ENCODE peak calls at places on chromosome 19, in nine cellular contexts. Y is BJ; S is lung; T is progenitor cell of endocrine pancreas; E is K562; C is tibial artery; Q is Caco-2; B is neural crest cell; H is CD4-positive, alpha-beta T cell. J is an unnamed sample.

GRCh38 chr19:44585371-44586141 is 27.8 kb upstream of the IGSF23 start:
- DNase-seq in Y (no peak), S (no peak), T (no peak), E (no peak), C (no peak), Q (no peak), B (no peak), H (no peak), J (no peak)

GRCh38 chr19:19642506-19643157 is 825 bp downstream of the GMIP start:
- DNase-seq in Y (no peak), S (no peak), T (no peak), E (peak; percentile 47), C (no peak), Q (no peak), B (no peak), H (peak; percentile 21), J (peak; percentile 46)

GRCh38 chr19:18940791-18941627 is at the start of gene HOMER3:
- DNase-seq in Y (no peak), S (peak; percentile 78), T (peak; percentile 86), E (peak; percentile 94), C (peak; percentile 87), Q (peak; percentile 85), B (peak; percentile 84), H (peak; percentile 77), J (peak; percentile 71)

GRCh38 chr19:44905437-44906160 is at the start of gene APOE:
- DNase-seq in Y (no peak), S (no peak), T (no peak), E (peak; percentile 54), C (no peak), Q (peak; percentile 88), B (no peak), H (no peak), J (no peak)

GRCh38 chr19:46394398-46394797 is 19.0 kb downstream of the CCDC8 start:
- DNase-seq in Y (no peak), S (no peak), T (no peak), E (no peak), C (no peak), Q (no peak), B (no peak), H (no peak), J (no peak)

GRCh38 chr19:51473009-51473707 is 5.2 kb upstream of the CEACAM18 start:
- DNase-seq in Y (no peak), S (peak; percentile 82), T (peak; percentile 65), E (peak; percentile 74), C (peak; percentile 81), Q (peak; percentile 86), B (peak; percentile 83), H (peak; percentile 68), J (peak; percentile 73)

GRCh38 chr19:38425810-38426466 is at the start of gene RASGRP4:
- DNase-seq in Y (no peak), S (no peak), T (no peak), E (peak; percentile 76), C (no peak), Q (no peak), B (no peak), H (peak; percentile 6), J (peak; percentile 64)

GRCh38 chr19:18682807-18683108 is 722 bp upstream of the CRTC1 start:
- DNase-seq in Y (no peak), S (no peak), T (no peak), E (no peak), C (no peak), Q (no peak), B (no peak), H (no peak), J (no peak)

GRCh38 chr19:13623686-13624405 is 117.6 kb upstream of the CACNA1A start:
- DNase-seq in Y (no peak), S (no peak), T (no peak), E (no peak), C (peak; percentile 39), Q (no peak), B (no peak), H (no peak), J (no peak)

GRCh38 chr19:49570997-49571676 is 9.2 kb downstream of the NOSIP start:
- DNase-seq in Y (no peak), S (no peak), T (no peak), E (no peak), C (no peak), Q (peak; percentile 47), B (no peak), H (no peak), J (no peak)

GRCh38 chr19:20078696-20079095 is 896 bp downstream of the ZNF90 start:
- DNase-seq in Y (no peak), S (peak; percentile 32), T (no peak), E (no peak), C (peak; percentile 71), Q (peak; percentile 5), B (peak; percentile 9), H (no peak), J (no peak)

GRCh38 chr19:48807590-48808308 is 3.1 kb downstream of the BCAT2 start:
- DNase-seq in Y (no peak), S (no peak), T (no peak), E (peak; percentile 32), C (no peak), Q (peak; percentile 44), B (no peak), H (no peak), J (no peak)

GRCh38 chr19:15466851-15467733 is 2.7 kb upstream of the RASAL3 start:
- DNase-seq in Y (no peak), S (no peak), T (no peak), E (no peak), C (no peak), Q (no peak), B (no peak), H (peak; percentile 59), J (no peak)

GRCh38 chr19:7699003-7699402 is 2.9 kb downstream of the FCER2 start:
- DNase-seq in Y (no peak), S (no peak), T (no peak), E (no peak), C (no peak), Q (no peak), B (no peak), H (no peak), J (no peak)
- TF ChIP-seq CTCF in Y (no peak), S (no peak), T (no peak), E (no peak), C (no peak), Q (no peak), B (no peak), H (no peak), J (no peak)

GRCh38 chr19:57389730-57390598 is at the start of gene ZNF548:
- DNase-seq in Y (peak; percentile 96), S (peak; percentile 95), T (peak; percentile 94), E (peak; percentile 89), C (peak; percentile 98), Q (peak; percentile 88), B (peak; percentile 96), H (peak; percentile 89), J (peak; percentile 98)
- TF ChIP-seq CTCF in Y (peak; percentile 25), S (peak; percentile 1), T (peak; percentile 34), E (peak; percentile 32), C (peak; percentile 50), Q (no peak), B (peak; percentile 49), H (no peak), J (no peak)

DNA sequence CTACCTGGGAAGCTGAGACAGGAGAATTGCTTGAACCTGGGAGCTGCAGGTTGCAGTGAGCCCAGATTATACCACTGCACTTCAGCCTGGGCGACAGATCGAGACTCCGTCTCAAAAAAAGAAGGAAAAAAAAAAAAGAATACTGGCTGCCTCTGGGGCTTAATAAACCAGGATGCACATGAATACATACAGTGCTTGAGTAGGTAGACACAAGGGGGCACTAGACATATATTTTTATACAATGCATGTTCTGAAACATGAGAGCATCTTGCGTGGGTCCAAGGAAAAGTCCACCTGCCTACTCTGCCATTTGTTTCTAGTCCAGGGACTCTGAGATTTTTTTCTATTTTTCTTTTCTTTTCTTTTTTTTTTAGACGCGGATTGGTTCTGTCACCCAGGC is 31.2 kb downstream of the KEAP1 start:
- DNase-seq in Y (no peak), S (no peak), T (no peak), E (peak; percentile 32), C (no peak), Q (peak; percentile 34), B (no peak), H (no peak), J (no peak)
- TF ChIP-seq CTCF in Y (peak; percentile 46), S (no peak), T (peak; percentile 40), E (peak; percentile 32), C (no peak), Q (peak; percentile 12), B (peak; percentile 61), H (peak; percentile 38), J (peak; percentile 39)

GRCh38 chr19:29260477-29261317 is 47.7 kb upstream of the UQCRFS1 start:
- DNase-seq in Y (no peak), S (no peak), T (peak; percentile 23), E (peak; percentile 69), C (no peak), Q (peak; percentile 59), B (peak; percentile 53), H (no peak), J (no peak)
- TF ChIP-seq CTCF in Y (peak; percentile 37), S (no peak), T (peak; percentile 65), E (peak; percentile 65), C (no peak), Q (peak; percentile 43), B (peak; percentile 68), H (no peak), J (peak; percentile 36)

GRCh38 chr19:2719910-2720776 is 1.0 kb downstream of the DIRAS1 start:
- DNase-seq in Y (no peak), S (no peak), T (no peak), E (no peak), C (no peak), Q (no peak), B (peak; percentile 18), H (no peak), J (no peak)
- TF ChIP-seq CTCF in Y (peak; percentile 18), S (no peak), T (peak; percentile 29), E (no peak), C (no peak), Q (no peak), B (no peak), H (no peak), J (no peak)

GRCh38 chr19:33252418-33252962 is 26.8 kb upstream of the SLC7A10 start:
- DNase-seq in Y (no peak), S (no peak), T (no peak), E (no peak), C (no peak), Q (no peak), B (no peak), H (no peak), J (peak; percentile 26)
- TF ChIP-seq CTCF in Y (no peak), S (no peak), T (no peak), E (no peak), C (no peak), Q (no peak), B (no peak), H (no peak), J (no peak)

GRCh38 chr19:17394891-17395415 is 957 bp upstream of the CCDC194 start:
- DNase-seq in Y (no peak), S (no peak), T (no peak), E (peak; percentile 84), C (no peak), Q (peak; percentile 72), B (peak; percentile 51), H (peak; percentile 49), J (no peak)
- TF ChIP-seq CTCF in Y (peak; percentile 75), S (peak; percentile 31), T (peak; percentile 55), E (peak; percentile 85), C (peak; percentile 62), Q (peak; percentile 59), B (peak; percentile 64), H (no peak), J (peak; percentile 83)

J was measured in CD14-positive monocyte.